ENCODE peak calls at places on chromosomes 13 and 19, in eight cellular contexts. V, I, F, S, G, A, C and H are unnamed samples.

GRCh38 chr13:41668130-41668757 is 210.9 kb downstream of the RGCC start:
- DNase-seq in A (peak; percentile 55), F (no peak), S (peak; percentile 45), C (peak; percentile 78), I (peak; percentile 78), V (peak; percentile 75), G (peak; percentile 12), H (no peak)

GRCh38 chr13:24842533-24843278 is 78.7 kb downstream of the RNF17 start:
- DNase-seq in F (no peak), S (no peak), C (no peak), I (peak; percentile 6), G (no peak), V (no peak), A (no peak), H (no peak)

GRCh38 chr13:40191186-40191980 is 475.1 kb downstream of the FOXO1 start:
- DNase-seq in A (no peak), S (peak; percentile 17), G (no peak), I (peak; percentile 11), F (no peak), C (no peak), V (no peak), H (no peak)

GRCh38 chr13:111489301-111489700 is 168.9 kb downstream of the TEX29 start:
- DNase-seq in C (no peak), G (no peak), I (no peak), F (no peak), A (no peak), V (no peak), S (no peak), H (no peak)

GRCh38 chr19:51179297-51179696 is 37.2 kb downstream of the SIGLEC7 start:
- DNase-seq in S (no peak), V (no peak), F (no peak), A (no peak), C (no peak), G (no peak), I (no peak), H (no peak)

GRCh38 chr13:113970810-113971470 is 2.9 kb downstream of the C13orf46 start:
- DNase-seq in V (no peak), G (no peak), I (no peak), F (no peak), C (no peak), A (no peak), S (no peak), H (peak; percentile 77)

GRCh38 chr19:40365613-40366401 is 17.3 kb downstream of the PLD3 start:
- DNase-seq in A (peak; percentile 96), S (peak; percentile 55), V (peak; percentile 81), F (peak; percentile 59), G (peak; percentile 60), I (peak; percentile 89), C (no peak), H (peak; percentile 72)

GRCh38 chr19:2309734-2310362 is 1.9 kb upstream of the LINGO3 start:
- DNase-seq in I (no peak), V (no peak), F (no peak), S (no peak), C (peak; percentile 66), G (no peak), A (no peak), H (no peak)

GRCh38 chr19:48397636-48398328 is 4.3 kb downstream of the GRIN2D start:
- DNase-seq in C (no peak), G (no peak), S (no peak), A (no peak), I (no peak), F (no peak), V (no peak), H (no peak)

GRCh38 chr19:39558623-39559117 is 18.7 kb upstream of the EID2 start:
- DNase-seq in A (no peak), I (no peak), V (no peak), C (peak; percentile 45), G (no peak), S (no peak), F (no peak), H (no peak)

GRCh38 chr13:59409211-59409610 is 754.5 kb downstream of the DIAPH3 start:
- DNase-seq in F (no peak), C (peak; percentile 27), A (no peak), G (no peak), V (peak; percentile 36), S (no peak), I (no peak), H (peak; percentile 83)

GRCh38 chr19:944171-944567 is 18.3 kb downstream of the ARID3A start:
- DNase-seq in S (no peak), F (no peak), I (no peak), V (no peak), A (no peak), C (no peak), G (no peak), H (peak; percentile 57)

GRCh38 chr13:27027086-27027667 is 144.4 kb downstream of the USP12 start:
- DNase-seq in V (no peak), G (no peak), S (no peak), F (no peak), C (no peak), I (no peak), A (no peak), H (no peak)

GRCh38 chr13:106523566-106523965 is 11.9 kb downstream of the EFNB2 start:
- DNase-seq in F (no peak), G (no peak), S (no peak), V (no peak), I (peak; percentile 35), C (no peak), A (no peak), H (no peak)

GRCh38 chr13:47310376-47310775 is 413.5 kb upstream of the HTR2A start:
- DNase-seq in V (peak; percentile 73), F (no peak), G (no peak), I (no peak), C (no peak), A (no peak), S (no peak), H (no peak)

GRCh38 chr19:48102870-48103751 is 7.5 kb downstream of the PLA2G4C start:
- DNase-seq in F (peak; percentile 19), G (no peak), I (peak; percentile 68), S (no peak), V (peak; percentile 81), C (no peak), A (peak; percentile 85), H (no peak)

GRCh38 chr13:112710855-112711527 is 21.2 kb downstream of the ATP11A start:
- DNase-seq in C (no peak), V (no peak), A (no peak), F (no peak), I (no peak), G (no peak), S (no peak), H (no peak)

GRCh38 chr13:59531571-59532091 is 632.1 kb downstream of the DIAPH3 start:
- DNase-seq in A (no peak), F (no peak), C (peak; percentile 86), S (peak; percentile 24), G (no peak), I (no peak), V (peak; percentile 58), H (peak; percentile 87)

GRCh38 chr19:37551123-37551993 is 43.2 kb downstream of the ZNF571 start:
- DNase-seq in V (peak; percentile 88), F (peak; percentile 41), C (no peak), A (no peak), I (peak; percentile 83), G (peak; percentile 40), S (no peak), H (peak; percentile 59)

GRCh38 chr19:16180611-16181010 is 4.6 kb upstream of the FAM32A start:
- DNase-seq in G (no peak), F (no peak), A (no peak), V (peak; percentile 64), C (no peak), I (peak; percentile 90), S (no peak), H (no peak)

GRCh38 chr19:35006342-35006998 is 6.3 kb downstream of the GRAMD1A start:
- DNase-seq in V (no peak), F (no peak), A (peak; percentile 98), I (no peak), G (no peak), S (no peak), C (peak; percentile 20), H (no peak)

GRCh38 chr19:16739546-16739945 is 19.9 kb downstream of the NWD1 start:
- DNase-seq in C (no peak), S (no peak), F (no peak), I (no peak), G (no peak), A (no peak), V (peak; percentile 20), H (no peak)

GRCh38 chr13:72514141-72514540 is 213.3 kb downstream of the MZT1 start:
- DNase-seq in F (no peak), C (no peak), A (no peak), G (no peak), V (no peak), I (no peak), S (no peak), H (no peak)

GRCh38 chr19:54452626-54453025 is 3.6 kb downstream of the LENG8 start:
- DNase-seq in C (no peak), F (no peak), V (no peak), G (no peak), I (no peak), A (no peak), S (no peak), H (no peak)

GRCh38 chr19:46481187-46481586 is 9.8 kb upstream of the PNMA8A start:
- DNase-seq in F (no peak), I (no peak), V (no peak), C (no peak), S (no peak), G (no peak), A (no peak), H (no peak)

GRCh38 chr13:46552888-46553520 is at the start of gene LRCH1:
- DNase-seq in S (peak; percentile 59), V (peak; percentile 78), F (peak; percentile 84), I (peak; percentile 94), G (peak; percentile 87), A (peak; percentile 66), C (peak; percentile 80), H (peak; percentile 95)

GRCh38 chr13:78631077-78631476 is 27.7 kb upstream of the POU4F1 start:
- DNase-seq in I (no peak), V (no peak), S (no peak), C (no peak), A (no peak), F (no peak), G (no peak), H (no peak)

GRCh38 chr19:17579523-17580244 is 24.2 kb downstream of the COLGALT1 start:
- DNase-seq in F (no peak), G (peak; percentile 69), I (peak; percentile 73), A (peak; percentile 73), S (no peak), V (peak; percentile 98), C (no peak), H (peak; percentile 71)

GRCh38 chr19:32599258-32599657 is 18.3 kb downstream of the PDCD5 start:
- DNase-seq in F (no peak), S (no peak), C (no peak), A (no peak), V (no peak), G (no peak), I (no peak), H (no peak)

GRCh38 chr19:39199025-39199424 is 2.3 kb downstream of the NCCRP1 start:
- DNase-seq in I (peak; percentile 78), V (peak; percentile 66), F (no peak), A (no peak), S (peak; percentile 46), G (no peak), C (no peak), H (peak; percentile 48)

GRCh38 chr19:13600802-13601201 is 94.5 kb upstream of the CACNA1A start:
- DNase-seq in V (no peak), A (no peak), G (no peak), F (no peak), S (no peak), I (no peak), C (no peak), H (no peak)

GRCh38 chr19:55481148-55482127 is 3.5 kb upstream of the NAT14 start:
- DNase-seq in V (peak; percentile 40), I (no peak), A (no peak), F (no peak), C (no peak), G (no peak), S (no peak), H (no peak)